ENCODE peak calls at places on chromosomes 5 and 9, in five cellular contexts. X, R, Z, O and B are unnamed samples.

GRCh38 chr9:124615100-124615742 is 108.0 kb upstream of the NR5A1 start:
- DNase-seq in X (no peak), R (no peak), Z (no peak), O (no peak), B (no peak)

GRCh38 chr9:7129391-7129790 is 371.6 kb downstream of the KDM4C start:
- DNase-seq in X (peak), R (no peak), Z (peak), O (no peak), B (no peak)

GRCh38 chr5:1300581-1301083 is 5.8 kb upstream of the TERT start:
- DNase-seq in X (no peak), R (no peak), Z (no peak), O (no peak), B (no peak)

GRCh38 chr5:78979899-78980298 is 5.2 kb downstream of the ARSB start:
- DNase-seq in X (no peak), R (no peak), Z (no peak), O (no peak), B (no peak)

GRCh38 chr9:6641073-6641455 is 4.5 kb downstream of the GLDC start:
- DNase-seq in X (no peak), R (no peak), Z (no peak), O (no peak), B (no peak)

GRCh38 chr9:112125961-112126388 is 49.1 kb downstream of the SUSD1 start:
- DNase-seq in X (no peak), R (no peak), Z (no peak), O (peak), B (no peak)

GRCh38 chr9:136047076-136047774 is 47.9 kb downstream of the NACC2 start:
- DNase-seq in X (no peak), R (no peak), Z (no peak), O (no peak), B (no peak)

GRCh38 chr9:9392755-9393154 is 1220.0 kb downstream of the PTPRD start:
- DNase-seq in X (no peak), R (no peak), Z (no peak), O (no peak), B (no peak)

GRCh38 chr9:133906218-133906617 is 85.9 kb downstream of the VAV2 start:
- DNase-seq in X (no peak), R (no peak), Z (no peak), O (no peak), B (no peak)

GRCh38 chr5:33299621-33300208 is 141.1 kb upstream of the TARS1 start:
- DNase-seq in X (peak), R (peak), Z (no peak), O (peak), B (no peak)

GRCh38 chr5:64165500-64166200 is at the start of gene RNF180:
- DNase-seq in X (peak), R (no peak), Z (no peak), O (peak), B (peak)

GRCh38 chr5:39108987-39109386 is 34.8 kb upstream of the RICTOR start:
- DNase-seq in X (no peak), R (no peak), Z (no peak), O (no peak), B (no peak)

GRCh38 chr5:126501448-126501847 is 78.2 kb downstream of the GRAMD2B start:
- DNase-seq in X (no peak), R (no peak), Z (no peak), O (no peak), B (no peak)

GRCh38 chr9:14690986-14691730 is 2.1 kb downstream of the ZDHHC21 start:
- DNase-seq in X (no peak), R (no peak), Z (no peak), O (no peak), B (no peak)

GRCh38 chr9:70911791-70912190 is 209.6 kb downstream of the TRPM3 start:
- DNase-seq in X (no peak), R (no peak), Z (no peak), O (no peak), B (no peak)

GRCh38 chr9:5876026-5876425 is 14.7 kb upstream of the MLANA start:
- DNase-seq in X (no peak), R (no peak), Z (no peak), O (no peak), B (no peak)

GRCh38 chr9:35728041-35728971 is 3.7 kb downstream of the TLN1 start:
- DNase-seq in X (peak), R (peak), Z (peak), O (peak), B (peak)

GRCh38 chr5:107781451-107781850 is 110.7 kb upstream of the EFNA5 start:
- DNase-seq in X (peak), R (no peak), Z (no peak), O (peak), B (no peak)